ENCODE peak calls at places on chromosomes 13 and 19, in four cellular contexts. R, M, J and H are unnamed samples.

GRCh38 chr19:5953034-5953589 is 24.8 kb downstream of the RANBP3 start:
- DNase-seq in R (no peak), J (no peak), M (no peak), H (no peak)

GRCh38 chr19:29514525-29515232 is 11.1 kb upstream of the VSTM2B start:
- DNase-seq in R (no peak), M (no peak), J (no peak), H (no peak)

GRCh38 chr19:45878043-45878794 is 7.7 kb downstream of the IRF2BP1 start:
- DNase-seq in J (no peak), R (no peak), M (no peak), H (no peak)

GRCh38 chr19:33763661-33764343 is 32.9 kb upstream of the KCTD15 start:
- DNase-seq in M (no peak), R (no peak), J (no peak), H (no peak)

GRCh38 chr13:55517312-55517711 is 1623.4 kb upstream of the PRR20A start:
- DNase-seq in R (no peak), M (no peak), J (no peak), H (no peak)

GRCh38 chr19:11375143-11375948 is 880 bp downstream of the SWSAP1 start:
- DNase-seq in J (no peak), M (peak), R (peak), H (peak)

GRCh38 chr13:27229642-27230041 is 21.7 kb upstream of the RPL21 start:
- DNase-seq in M (no peak), R (no peak), J (no peak), H (no peak)

GRCh38 chr13:79386125-79386822 is 19.8 kb downstream of the RBM26 start:
- DNase-seq in J (no peak), M (no peak), R (no peak), H (no peak)

GRCh38 chr19:18736415-18737336 is 53.2 kb downstream of the CRTC1 start:
- DNase-seq in J (peak), R (no peak), M (no peak), H (peak)